ENCODE peak calls at places on chromosomes 16 and 17, in six cellular contexts. One of them, this sample, is unnamed.
A peak's percentile ranks its signal among the peaks of the same experiment; 100 is the strongest.

GRCh38 chr17:35942588-35943186 is 826 bp downstream of the LYZL6 start:
- DNase-seq in ovary: no peak
- DNase-seq in transverse colon: peak; percentile 33
- DNase-seq in tibial nerve: no peak
- DNase-seq in stomach: no peak
- DNase-seq in A549: no peak
- DNase-seq in this sample: no peak

GRCh38 chr16:71746442-71747046 is 22.0 kb upstream of the PHLPP2 start:
- DNase-seq in ovary: no peak
- DNase-seq in transverse colon: no peak
- DNase-seq in tibial nerve: no peak
- DNase-seq in stomach: no peak
- DNase-seq in A549: peak; percentile 69
- DNase-seq in this sample: no peak

GRCh38 chr16:11503566-11503965 is 83.2 kb downstream of the LITAF start:
- DNase-seq in ovary: no peak
- DNase-seq in transverse colon: no peak
- DNase-seq in tibial nerve: no peak
- DNase-seq in stomach: no peak
- DNase-seq in A549: no peak
- DNase-seq in this sample: no peak

GRCh38 chr16:1961651-1962067 is 2.3 kb downstream of the NDUFB10 start:
- DNase-seq in ovary: no peak
- DNase-seq in transverse colon: no peak
- DNase-seq in tibial nerve: no peak
- DNase-seq in stomach: no peak
- DNase-seq in A549: peak; percentile 51
- DNase-seq in this sample: no peak

GRCh38 chr17:5971969-5972368 is 98.2 kb upstream of the WSCD1 start:
- DNase-seq in ovary: no peak
- DNase-seq in transverse colon: no peak
- DNase-seq in tibial nerve: no peak
- DNase-seq in stomach: no peak
- DNase-seq in A549: no peak
- DNase-seq in this sample: no peak

GRCh38 chr17:20271016-20271610 is 196.2 kb downstream of the LGALS9B start:
- DNase-seq in ovary: no peak
- DNase-seq in transverse colon: no peak
- DNase-seq in tibial nerve: no peak
- DNase-seq in stomach: no peak
- DNase-seq in A549: no peak
- DNase-seq in this sample: no peak

GRCh38 chr17:74071280-74071679 is 132.2 kb upstream of the RPL38 start:
- DNase-seq in ovary: no peak
- DNase-seq in transverse colon: no peak
- DNase-seq in tibial nerve: no peak
- DNase-seq in stomach: no peak
- DNase-seq in A549: no peak
- DNase-seq in this sample: no peak

GRCh38 chr17:45775576-45776011 is 8.5 kb upstream of the CRHR1 start:
- DNase-seq in ovary: no peak
- DNase-seq in transverse colon: peak; percentile 18
- DNase-seq in tibial nerve: no peak
- DNase-seq in stomach: peak; percentile 86
- DNase-seq in A549: no peak
- DNase-seq in this sample: peak; percentile 76

GRCh38 chr17:78890111-78890897 is 12.7 kb downstream of the CEP295NL start:
- DNase-seq in ovary: no peak
- DNase-seq in transverse colon: peak; percentile 75
- DNase-seq in tibial nerve: peak; percentile 56
- DNase-seq in stomach: peak; percentile 62
- DNase-seq in A549: no peak
- DNase-seq in this sample: peak; percentile 80

GRCh38 chr17:17959520-17960361 is 12.5 kb downstream of the TOM1L2 start:
- DNase-seq in ovary: no peak
- DNase-seq in transverse colon: no peak
- DNase-seq in tibial nerve: no peak
- DNase-seq in stomach: no peak
- DNase-seq in A549: peak; percentile 56
- DNase-seq in this sample: no peak

GRCh38 chr17:18041776-18042175 is 2.6 kb downstream of the GID4 start:
- DNase-seq in ovary: no peak
- DNase-seq in transverse colon: no peak
- DNase-seq in tibial nerve: no peak
- DNase-seq in stomach: no peak
- DNase-seq in A549: peak; percentile 25
- DNase-seq in this sample: no peak

GRCh38 chr16:55955845-55956244 is 80.7 kb upstream of the CES5A start:
- DNase-seq in ovary: no peak
- DNase-seq in transverse colon: no peak
- DNase-seq in tibial nerve: no peak
- DNase-seq in stomach: no peak
- DNase-seq in A549: no peak
- DNase-seq in this sample: peak; percentile 70

GRCh38 chr17:62718420-62718819 is 89.7 kb downstream of the MARCHF10 start:
- DNase-seq in ovary: no peak
- DNase-seq in transverse colon: no peak
- DNase-seq in tibial nerve: no peak
- DNase-seq in stomach: no peak
- DNase-seq in A549: no peak
- DNase-seq in this sample: no peak

GRCh38 chr16:817001-817906 is 16.7 kb upstream of the GNG13 start:
- DNase-seq in ovary: no peak
- DNase-seq in transverse colon: no peak
- DNase-seq in tibial nerve: no peak
- DNase-seq in stomach: no peak
- DNase-seq in A549: no peak
- DNase-seq in this sample: no peak

GRCh38 chr16:4376820-4377572 is 5.3 kb downstream of the VASN start:
- DNase-seq in ovary: no peak
- DNase-seq in transverse colon: no peak
- DNase-seq in tibial nerve: no peak
- DNase-seq in stomach: no peak
- DNase-seq in A549: no peak
- DNase-seq in this sample: no peak

GRCh38 chr17:41639492-41640473 is 15.4 kb upstream of the KRT17 start:
- DNase-seq in ovary: no peak
- DNase-seq in transverse colon: no peak
- DNase-seq in tibial nerve: no peak
- DNase-seq in stomach: no peak
- DNase-seq in A549: no peak
- DNase-seq in this sample: no peak

GRCh38 chr16:59632266-59632855 is 898.2 kb upstream of the GOT2 start:
- DNase-seq in ovary: no peak
- DNase-seq in transverse colon: no peak
- DNase-seq in tibial nerve: no peak
- DNase-seq in stomach: no peak
- DNase-seq in A549: peak; percentile 48
- DNase-seq in this sample: no peak

DNA sequence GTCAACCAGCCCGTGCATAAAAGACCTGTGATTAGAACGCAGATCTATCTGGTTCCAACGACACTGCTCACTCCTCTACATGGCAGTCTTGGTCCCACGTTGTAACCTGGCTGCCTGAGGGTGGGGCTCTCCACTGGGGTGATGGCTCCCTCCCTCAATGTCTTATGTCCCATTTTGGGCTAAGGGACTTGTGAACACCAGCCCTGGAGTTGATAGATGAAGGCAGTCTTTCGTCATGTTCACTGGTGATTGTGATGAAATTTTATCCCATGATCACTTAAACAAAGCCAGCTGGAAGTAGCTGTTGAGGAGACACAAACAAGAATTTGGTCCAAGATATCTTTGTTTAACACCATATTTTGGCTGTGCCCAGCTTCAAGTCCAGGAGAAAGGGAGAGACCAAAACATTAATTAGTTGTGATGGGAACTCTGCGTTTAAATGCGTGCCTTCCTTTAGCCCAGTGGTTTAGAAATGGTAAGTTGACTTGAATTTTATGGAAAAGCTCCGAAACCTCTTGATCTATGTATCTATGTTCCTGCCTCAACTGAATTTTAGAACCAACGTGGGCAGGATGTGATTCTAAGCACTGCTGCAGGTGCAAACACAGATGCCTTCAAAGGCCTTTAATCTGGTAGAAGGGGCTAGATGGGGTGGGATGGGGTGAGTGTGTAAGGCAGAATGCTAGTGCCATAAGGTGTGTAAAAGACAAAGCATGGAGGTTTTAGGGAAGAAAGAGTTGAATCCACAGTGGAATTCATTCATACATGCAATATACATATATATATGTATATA is 186.8 kb upstream of the IRX3 start:
- DNase-seq in ovary: no peak
- DNase-seq in transverse colon: no peak
- DNase-seq in tibial nerve: no peak
- DNase-seq in stomach: no peak
- DNase-seq in A549: no peak
- DNase-seq in this sample: no peak
- H3K4me3 ChIP-seq in ovary: no peak overlapping the region
- H3K4me3 ChIP-seq in transverse colon: no peak overlapping the region
- H3K4me3 ChIP-seq in tibial nerve: no peak overlapping the region
- H3K4me3 ChIP-seq in stomach: no peak overlapping the region
- H3K4me3 ChIP-seq in A549: no peak overlapping the region
- H3K4me3 ChIP-seq in this sample: no peak overlapping the region

GRCh38 chr17:47644324-47644723 is 5.4 kb upstream of the KPNB1 start:
- DNase-seq in ovary: no peak
- DNase-seq in transverse colon: no peak
- DNase-seq in tibial nerve: no peak
- DNase-seq in stomach: no peak
- DNase-seq in A549: no peak
- DNase-seq in this sample: no peak
- H3K4me1 ChIP-seq in ovary: no peaks in the 10 kb centered on the region
- H3K4me1 ChIP-seq in transverse colon: peaks cover 7% of the 10 kb centered on the region
- H3K4me1 ChIP-seq in tibial nerve: peaks cover 17% of the 10 kb centered on the region
- H3K4me1 ChIP-seq in stomach: peaks cover 17% of the 10 kb centered on the region
- H3K4me1 ChIP-seq in A549: peaks cover 6% of the 10 kb centered on the region
- H3K4me1 ChIP-seq in this sample: peaks cover 9% of the 10 kb centered on the region

GRCh38 chr17:81347437-81347836 is 47.8 kb upstream of the BAHCC1 start:
- DNase-seq in ovary: no peak
- DNase-seq in transverse colon: no peak
- DNase-seq in tibial nerve: no peak
- DNase-seq in stomach: no peak
- DNase-seq in A549: no peak
- DNase-seq in this sample: peak; percentile 65

GRCh38 chr17:81346090-81346907 is 49.0 kb upstream of the BAHCC1 start:
- DNase-seq in ovary: peak; percentile 99
- DNase-seq in transverse colon: peak; percentile 99
- DNase-seq in tibial nerve: peak; percentile 99
- DNase-seq in stomach: peak; percentile 99
- DNase-seq in A549: peak; percentile 97
- DNase-seq in this sample: peak; percentile 100

GRCh38 chr17:81342700-81343070 is 47.6 kb upstream of the SLC38A10 start:
- DNase-seq in ovary: peak; percentile 56
- DNase-seq in transverse colon: no peak
- DNase-seq in tibial nerve: no peak
- DNase-seq in stomach: no peak
- DNase-seq in A549: no peak
- DNase-seq in this sample: peak; percentile 63

GRCh38 chr17:81346908-81347349 is 48.3 kb upstream of the BAHCC1 start:
- DNase-seq in ovary: peak; percentile 66
- DNase-seq in transverse colon: no peak
- DNase-seq in tibial nerve: no peak
- DNase-seq in stomach: no peak
- DNase-seq in A549: no peak
- DNase-seq in this sample: no peak

DNA sequence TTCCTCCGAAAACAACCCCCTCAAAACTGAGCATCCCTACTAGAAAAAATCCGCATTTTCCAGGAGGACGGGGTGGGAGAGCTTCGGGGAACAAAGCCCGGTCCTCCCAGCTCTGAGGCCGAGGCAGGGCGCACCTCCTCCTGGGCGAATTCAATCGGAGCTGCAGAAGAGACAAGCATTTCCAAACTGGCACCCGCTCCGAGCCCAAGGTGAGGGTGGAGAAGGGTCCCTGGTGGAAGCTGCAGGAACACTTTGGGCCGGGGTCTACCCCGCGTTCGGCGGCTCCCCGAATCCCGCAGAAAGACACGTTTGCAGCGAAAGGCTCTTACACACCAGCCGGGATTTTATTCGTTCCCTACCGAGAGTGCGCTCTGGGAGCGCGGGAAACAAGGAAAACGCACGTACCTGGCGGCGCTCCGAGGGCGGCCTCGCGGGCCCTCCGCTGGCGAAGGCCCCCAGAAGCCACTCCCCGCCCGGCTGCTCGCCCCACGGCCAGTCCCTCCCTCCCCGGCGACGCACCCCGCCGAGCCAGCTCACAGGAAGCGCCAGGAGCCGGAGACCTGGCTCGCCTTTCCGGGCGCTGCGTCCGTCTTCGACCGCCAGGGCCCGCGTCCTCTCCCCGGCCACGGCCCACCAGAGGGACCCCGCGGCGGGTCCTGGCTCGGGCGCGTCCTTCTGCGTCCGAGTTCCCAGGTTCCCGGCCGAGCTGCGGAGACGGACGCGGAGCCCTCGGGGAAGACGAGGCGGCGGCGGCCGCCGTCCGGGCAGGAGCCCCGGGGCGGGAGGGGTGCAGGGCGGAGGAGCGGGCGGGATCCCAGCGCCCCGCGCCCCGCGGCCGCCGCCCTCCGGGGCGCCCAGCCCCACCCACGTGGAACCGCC is 49.8 kb upstream of the BAHCC1 start:
- DNase-seq in ovary: peak; percentile 88
- DNase-seq in transverse colon: peak; percentile 89
- DNase-seq in tibial nerve: peak; percentile 75
- DNase-seq in stomach: peak; percentile 92
- DNase-seq in A549: peak; percentile 91
- DNase-seq in this sample: peak; percentile 97
- TF ChIP-seq EP300 in ovary: no peak
- TF ChIP-seq EP300 in transverse colon: no peak
- TF ChIP-seq EP300 in tibial nerve: peak; percentile 79
- TF ChIP-seq EP300 in stomach: no peak
- TF ChIP-seq EP300 in A549: no peak
- TF ChIP-seq EP300 in this sample: no peak

DNA sequence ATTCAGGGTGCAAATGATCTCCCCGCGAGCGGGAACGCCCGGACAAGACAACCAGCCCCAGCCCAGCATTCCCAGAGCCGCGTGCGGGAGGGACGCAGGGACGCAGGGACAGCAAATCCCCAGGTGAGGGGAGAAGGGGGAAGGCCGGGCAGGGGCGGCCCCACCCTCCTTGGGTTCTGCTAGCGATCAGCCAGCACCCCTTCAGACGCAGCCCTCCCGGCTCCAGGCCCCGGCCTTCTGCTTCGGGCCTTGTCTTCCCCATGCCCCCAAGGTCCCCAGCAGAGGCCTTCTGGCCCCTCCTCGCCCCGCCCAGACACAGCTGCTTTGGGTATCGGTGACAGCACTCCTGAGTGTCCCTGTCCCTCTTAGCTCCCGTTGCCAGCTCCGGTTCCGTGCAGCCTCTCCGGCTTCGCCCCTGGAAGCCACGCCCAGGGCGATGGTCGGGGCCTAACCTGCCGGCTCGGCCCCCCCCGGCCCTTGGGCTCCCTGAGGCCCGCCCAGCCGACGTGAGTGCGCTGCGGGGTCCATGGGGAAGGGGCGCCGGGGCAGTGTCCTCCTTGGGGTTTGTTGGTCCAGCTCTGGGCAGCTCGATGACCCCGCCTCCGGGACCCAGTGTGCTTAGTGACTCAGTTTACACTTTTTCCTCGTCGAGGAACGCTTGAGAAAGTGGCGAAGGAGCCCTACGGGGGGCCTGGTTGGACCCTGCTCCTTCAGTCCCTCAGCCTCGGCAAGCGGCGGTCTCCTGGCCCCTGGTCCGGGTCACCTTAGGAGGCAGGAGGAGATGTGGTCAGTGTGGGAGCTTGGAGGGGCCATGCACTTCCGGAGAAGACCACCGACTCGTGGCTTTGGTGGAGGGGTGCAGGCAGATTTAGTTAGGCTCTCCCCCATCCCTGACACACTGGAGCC is 50.5 kb upstream of the AMZ2 start:
- DNase-seq in ovary: no peak
- DNase-seq in transverse colon: peak; percentile 36
- DNase-seq in tibial nerve: no peak
- DNase-seq in stomach: no peak
- DNase-seq in A549: no peak
- DNase-seq in this sample: no peak
- H3K4me3 ChIP-seq in ovary: no peak overlapping the region
- H3K4me3 ChIP-seq in transverse colon: no peak overlapping the region
- H3K4me3 ChIP-seq in tibial nerve: no peak overlapping the region
- H3K4me3 ChIP-seq in stomach: peak overlapping the region; percentile 38
- H3K4me3 ChIP-seq in A549: peak overlapping the region; percentile 43
- H3K4me3 ChIP-seq in this sample: no peak overlapping the region